ENCODE peak calls at places on chromosome 19, in seven cellular contexts. One of them, this sample, is unnamed.
A peak's percentile ranks its signal among the peaks of the same experiment; 100 is the strongest.

GRCh38 chr19:8498295-8498694 is 4.1 kb downstream of the PRAM1 start:
- DNase-seq in GM10248: no peak
- DNase-seq in astrocyte of the spinal cord: no peak
- DNase-seq in DND-41: no peak
- DNase-seq in esophagus muscularis mucosa: no peak
- DNase-seq in tibial artery: no peak
- DNase-seq in K562: no peak
- DNase-seq in this sample: no peak

GRCh38 chr19:13797870-13798269 is 2.6 kb downstream of the ZSWIM4 start:
- DNase-seq in tibial artery: no peak
- DNase-seq in K562: no peak
- DNase-seq in astrocyte of the spinal cord: peak; percentile 84
- DNase-seq in esophagus muscularis mucosa: no peak
- DNase-seq in GM10248: no peak
- DNase-seq in DND-41: no peak
- DNase-seq in this sample: peak; percentile 31

GRCh38 chr19:16519230-16519687 is 23.0 kb downstream of the CHERP start:
- DNase-seq in astrocyte of the spinal cord: no peak
- DNase-seq in tibial artery: no peak
- DNase-seq in K562: no peak
- DNase-seq in DND-41: no peak
- DNase-seq in esophagus muscularis mucosa: no peak
- DNase-seq in GM10248: no peak
- DNase-seq in this sample: no peak

GRCh38 chr19:6476155-6476895 is 5.3 kb downstream of the DENND1C start:
- DNase-seq in K562: peak; percentile 79
- DNase-seq in GM10248: peak; percentile 75
- DNase-seq in DND-41: peak; percentile 63
- DNase-seq in tibial artery: no peak
- DNase-seq in esophagus muscularis mucosa: no peak
- DNase-seq in astrocyte of the spinal cord: peak; percentile 30
- DNase-seq in this sample: peak; percentile 43

GRCh38 chr19:51664997-51665396 is 18.4 kb upstream of the SIGLEC14 start:
- DNase-seq in GM10248: no peak
- DNase-seq in tibial artery: no peak
- DNase-seq in esophagus muscularis mucosa: no peak
- DNase-seq in astrocyte of the spinal cord: no peak
- DNase-seq in K562: no peak
- DNase-seq in DND-41: no peak
- DNase-seq in this sample: peak; percentile 19

GRCh38 chr19:49837009-49837310 is 14.0 kb upstream of the PTOV1 start:
- DNase-seq in K562: no peak
- DNase-seq in tibial artery: no peak
- DNase-seq in DND-41: no peak
- DNase-seq in esophagus muscularis mucosa: no peak
- DNase-seq in GM10248: no peak
- DNase-seq in astrocyte of the spinal cord: peak; percentile 43
- DNase-seq in this sample: no peak

GRCh38 chr19:28258794-28259193 is 954.2 kb downstream of the UQCRFS1 start:
- DNase-seq in DND-41: no peak
- DNase-seq in GM10248: no peak
- DNase-seq in astrocyte of the spinal cord: no peak
- DNase-seq in K562: no peak
- DNase-seq in tibial artery: no peak
- DNase-seq in esophagus muscularis mucosa: no peak
- DNase-seq in this sample: no peak

GRCh38 chr19:11479470-11480080 is 1.3 kb downstream of the ELAVL3 start:
- DNase-seq in esophagus muscularis mucosa: no peak
- DNase-seq in DND-41: no peak
- DNase-seq in tibial artery: no peak
- DNase-seq in K562: peak; percentile 100
- DNase-seq in GM10248: peak; percentile 56
- DNase-seq in astrocyte of the spinal cord: no peak
- DNase-seq in this sample: no peak

GRCh38 chr19:16226184-16226591 is 28.5 kb downstream of the AP1M1 start:
- DNase-seq in K562: no peak
- DNase-seq in tibial artery: peak; percentile 62
- DNase-seq in DND-41: no peak
- DNase-seq in GM10248: no peak
- DNase-seq in esophagus muscularis mucosa: no peak
- DNase-seq in astrocyte of the spinal cord: no peak
- DNase-seq in this sample: no peak

GRCh38 chr19:30167976-30168635 is 204.1 kb upstream of the ZNF536 start:
- DNase-seq in tibial artery: no peak
- DNase-seq in DND-41: no peak
- DNase-seq in astrocyte of the spinal cord: no peak
- DNase-seq in K562: no peak
- DNase-seq in GM10248: no peak
- DNase-seq in esophagus muscularis mucosa: peak; percentile 84
- DNase-seq in this sample: no peak

GRCh38 chr19:27671876-27672275 is 1541.1 kb downstream of the UQCRFS1 start:
- DNase-seq in K562: no peak
- DNase-seq in DND-41: no peak
- DNase-seq in tibial artery: peak; percentile 7
- DNase-seq in GM10248: no peak
- DNase-seq in esophagus muscularis mucosa: no peak
- DNase-seq in astrocyte of the spinal cord: no peak
- DNase-seq in this sample: no peak

GRCh38 chr19:13091400-13092161 is 11.1 kb downstream of the LYL1 start:
- DNase-seq in tibial artery: peak; percentile 96
- DNase-seq in GM10248: no peak
- DNase-seq in DND-41: no peak
- DNase-seq in astrocyte of the spinal cord: peak; percentile 95
- DNase-seq in esophagus muscularis mucosa: no peak
- DNase-seq in K562: no peak
- DNase-seq in this sample: no peak

GRCh38 chr19:584240-585001 is 5.3 kb upstream of the HCN2 start:
- DNase-seq in K562: peak; percentile 70
- DNase-seq in tibial artery: no peak
- DNase-seq in esophagus muscularis mucosa: no peak
- DNase-seq in astrocyte of the spinal cord: peak; percentile 47
- DNase-seq in GM10248: peak; percentile 81
- DNase-seq in DND-41: peak; percentile 69
- DNase-seq in this sample: peak; percentile 63

GRCh38 chr19:34481861-34482379 is 362 bp downstream of the WTIP start:
- DNase-seq in K562: no peak
- DNase-seq in esophagus muscularis mucosa: no peak
- DNase-seq in DND-41: no peak
- DNase-seq in tibial artery: peak; percentile 75
- DNase-seq in GM10248: no peak
- DNase-seq in astrocyte of the spinal cord: no peak
- DNase-seq in this sample: peak; percentile 47

GRCh38 chr19:17037184-17037583 is 10.6 kb upstream of the CPAMD8 start:
- DNase-seq in K562: no peak
- DNase-seq in esophagus muscularis mucosa: no peak
- DNase-seq in tibial artery: no peak
- DNase-seq in astrocyte of the spinal cord: no peak
- DNase-seq in GM10248: no peak
- DNase-seq in DND-41: no peak
- DNase-seq in this sample: no peak

GRCh38 chr19:31444931-31445330 is 95.7 kb upstream of the TSHZ3 start:
- DNase-seq in K562: no peak
- DNase-seq in DND-41: no peak
- DNase-seq in tibial artery: no peak
- DNase-seq in esophagus muscularis mucosa: peak; percentile 77
- DNase-seq in GM10248: no peak
- DNase-seq in astrocyte of the spinal cord: no peak
- DNase-seq in this sample: no peak

GRCh38 chr19:3653865-3654513 is 27.4 kb upstream of the CACTIN start:
- DNase-seq in DND-41: peak; percentile 37
- DNase-seq in astrocyte of the spinal cord: no peak
- DNase-seq in esophagus muscularis mucosa: no peak
- DNase-seq in K562: peak; percentile 32
- DNase-seq in GM10248: no peak
- DNase-seq in tibial artery: no peak
- DNase-seq in this sample: peak; percentile 10
- TF ChIP-seq CTCF in DND-41: peak; percentile 54
- TF ChIP-seq CTCF in astrocyte of the spinal cord: peak; percentile 18
- TF ChIP-seq CTCF in esophagus muscularis mucosa: no peak
- TF ChIP-seq CTCF in K562: peak; percentile 50
- TF ChIP-seq CTCF in GM10248: no peak
- TF ChIP-seq CTCF in tibial artery: no peak
- TF ChIP-seq CTCF in this sample: no peak

GRCh38 chr19:43316591-43317319 is 36.7 kb upstream of the CD177 start:
- DNase-seq in tibial artery: no peak
- DNase-seq in K562: peak; percentile 19
- DNase-seq in astrocyte of the spinal cord: no peak
- DNase-seq in esophagus muscularis mucosa: no peak
- DNase-seq in GM10248: no peak
- DNase-seq in DND-41: no peak
- DNase-seq in this sample: peak; percentile 41
- TF ChIP-seq CTCF in tibial artery: no peak
- TF ChIP-seq CTCF in K562: peak; percentile 88
- TF ChIP-seq CTCF in astrocyte of the spinal cord: peak; percentile 21
- TF ChIP-seq CTCF in esophagus muscularis mucosa: no peak
- TF ChIP-seq CTCF in GM10248: no peak
- TF ChIP-seq CTCF in DND-41: peak; percentile 44
- TF ChIP-seq CTCF in this sample: no peak

GRCh38 chr19:46428278-46429141 is at the start of gene PNMA8C:
- DNase-seq in tibial artery: peak; percentile 89
- DNase-seq in GM10248: no peak
- DNase-seq in K562: peak; percentile 61
- DNase-seq in DND-41: no peak
- DNase-seq in esophagus muscularis mucosa: no peak
- DNase-seq in astrocyte of the spinal cord: peak; percentile 59
- DNase-seq in this sample: peak; percentile 62

GRCh38 chr19:46427518-46427917 is 1.2 kb downstream of the PNMA8C start:
- DNase-seq in DND-41: no peak
- DNase-seq in GM10248: no peak
- DNase-seq in astrocyte of the spinal cord: no peak
- DNase-seq in tibial artery: no peak
- DNase-seq in K562: no peak
- DNase-seq in esophagus muscularis mucosa: no peak
- DNase-seq in this sample: no peak

GRCh38 chr19:46431824-46432223 is 3.1 kb upstream of the PNMA8C start:
- DNase-seq in astrocyte of the spinal cord: no peak
- DNase-seq in K562: peak; percentile 36
- DNase-seq in DND-41: no peak
- DNase-seq in GM10248: no peak
- DNase-seq in tibial artery: no peak
- DNase-seq in esophagus muscularis mucosa: no peak
- DNase-seq in this sample: no peak

GRCh38 chr19:46426506-46427162 is 2.1 kb downstream of the PNMA8C start:
- DNase-seq in GM10248: no peak
- DNase-seq in tibial artery: peak; percentile 86
- DNase-seq in astrocyte of the spinal cord: peak; percentile 73
- DNase-seq in esophagus muscularis mucosa: no peak
- DNase-seq in K562: peak; percentile 81
- DNase-seq in DND-41: no peak
- DNase-seq in this sample: peak; percentile 49

DNA sequence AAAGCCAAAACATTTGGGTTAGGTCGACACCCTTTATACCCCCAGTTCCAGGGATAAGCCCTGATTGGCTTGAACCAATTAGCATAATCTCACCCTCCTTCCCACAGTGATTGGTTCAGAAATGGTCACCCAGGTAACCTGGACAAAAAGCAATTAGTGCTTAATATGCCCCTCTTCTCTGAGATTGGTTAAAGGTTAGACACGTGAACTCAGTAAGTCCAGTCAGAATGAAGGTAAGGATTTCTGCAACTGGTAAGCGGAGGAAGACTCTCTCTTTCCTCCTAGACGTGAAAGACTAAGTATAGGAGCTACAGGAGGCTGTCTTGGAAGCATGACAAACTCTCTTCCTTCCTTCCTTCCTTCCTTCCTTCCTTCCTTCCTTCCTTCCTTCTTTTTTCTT is 1.3 kb upstream of the PNMA8C start:
- DNase-seq in astrocyte of the spinal cord: no peak
- DNase-seq in DND-41: no peak
- DNase-seq in esophagus muscularis mucosa: no peak
- DNase-seq in GM10248: no peak
- DNase-seq in K562: no peak
- DNase-seq in tibial artery: no peak
- DNase-seq in this sample: no peak
- TF ChIP-seq CTCF in astrocyte of the spinal cord: no peak
- TF ChIP-seq CTCF in DND-41: no peak
- TF ChIP-seq CTCF in esophagus muscularis mucosa: no peak
- TF ChIP-seq CTCF in GM10248: no peak
- TF ChIP-seq CTCF in K562: no peak
- TF ChIP-seq CTCF in tibial artery: no peak
- TF ChIP-seq CTCF in this sample: no peak

GRCh38 chr19:55096061-55096701 is 20.5 kb downstream of the EPS8L1 start:
- DNase-seq in astrocyte of the spinal cord: no peak
- DNase-seq in DND-41: no peak
- DNase-seq in GM10248: no peak
- DNase-seq in K562: no peak
- DNase-seq in tibial artery: no peak
- DNase-seq in esophagus muscularis mucosa: no peak
- DNase-seq in this sample: no peak

GRCh38 chr19:55097864-55098715 is 19.3 kb downstream of the PPP1R12C start:
- DNase-seq in astrocyte of the spinal cord: no peak
- DNase-seq in esophagus muscularis mucosa: no peak
- DNase-seq in GM10248: no peak
- DNase-seq in DND-41: no peak
- DNase-seq in K562: no peak
- DNase-seq in tibial artery: no peak
- DNase-seq in this sample: no peak

GRCh38 chr19:55099557-55100506 is 17.6 kb downstream of the PPP1R12C start:
- DNase-seq in esophagus muscularis mucosa: no peak
- DNase-seq in K562: no peak
- DNase-seq in DND-41: no peak
- DNase-seq in tibial artery: no peak
- DNase-seq in GM10248: no peak
- DNase-seq in astrocyte of the spinal cord: no peak
- DNase-seq in this sample: peak; percentile 54

GRCh38 chr19:55101261-55101660 is 16.2 kb downstream of the PPP1R12C start:
- DNase-seq in K562: no peak
- DNase-seq in GM10248: no peak
- DNase-seq in tibial artery: no peak
- DNase-seq in esophagus muscularis mucosa: no peak
- DNase-seq in astrocyte of the spinal cord: no peak
- DNase-seq in DND-41: no peak
- DNase-seq in this sample: no peak

DNA sequence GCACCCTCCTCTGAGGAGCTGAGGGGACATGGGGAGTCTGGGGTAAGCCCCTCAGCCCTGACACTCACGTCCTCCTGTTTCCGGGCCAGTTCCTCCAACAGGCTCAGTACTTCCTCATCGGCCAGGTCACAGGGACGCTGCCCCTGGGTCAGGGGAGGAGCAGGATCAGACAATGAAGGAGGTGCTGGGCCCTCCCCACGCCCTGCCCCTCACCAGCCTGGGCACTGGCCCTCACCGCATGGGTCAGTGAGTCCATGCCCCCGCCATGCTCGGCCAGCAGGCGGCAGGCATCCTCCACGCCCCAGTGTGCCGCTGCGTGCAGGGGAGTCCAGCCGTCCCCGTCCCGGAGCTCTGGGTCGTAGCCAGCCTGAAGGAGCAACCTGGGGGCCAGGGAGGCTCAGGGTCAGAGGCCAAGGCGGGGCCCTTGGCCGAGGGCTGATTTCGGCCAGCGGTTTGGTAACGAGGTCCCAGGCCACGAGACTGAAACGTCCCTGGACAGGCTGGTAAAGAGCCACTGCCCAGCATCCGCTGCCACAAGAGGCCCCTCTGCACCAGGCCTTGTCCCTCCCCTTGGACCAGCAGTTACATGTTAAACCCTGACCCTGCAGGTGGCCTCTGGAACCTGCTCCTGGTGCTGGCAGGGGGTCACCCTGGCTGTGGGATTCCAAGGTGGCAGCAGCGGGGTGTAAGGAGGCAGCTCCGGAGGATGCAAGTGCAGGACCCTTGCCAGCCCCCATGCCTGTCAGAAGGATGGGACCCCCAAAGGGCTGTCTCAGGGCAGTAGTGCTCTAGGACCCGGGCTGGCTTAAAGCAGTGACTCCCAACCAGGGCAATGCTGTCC is 18.5 kb downstream of the PPP1R12C start:
- DNase-seq in astrocyte of the spinal cord: no peak
- DNase-seq in esophagus muscularis mucosa: no peak
- DNase-seq in GM10248: no peak
- DNase-seq in K562: no peak
- DNase-seq in tibial artery: no peak
- DNase-seq in DND-41: no peak
- DNase-seq in this sample: no peak
- TF ChIP-seq CTCF in astrocyte of the spinal cord: peak; percentile 10
- TF ChIP-seq CTCF in esophagus muscularis mucosa: no peak
- TF ChIP-seq CTCF in GM10248: peak; percentile 12
- TF ChIP-seq CTCF in K562: no peak
- TF ChIP-seq CTCF in tibial artery: no peak
- TF ChIP-seq CTCF in DND-41: peak; percentile 14
- TF ChIP-seq CTCF in this sample: no peak

This sample was measured in Calu3.